ENCODE peak calls at places on chromosomes 13 and 19, in eight cellular contexts. X is BJ, A is BE2C, M is lower leg skin, I is IMR-90, R is AG04450, U is breast epithelium, B is A549. C is an unnamed sample.

GRCh38 chr13:25469179-25469545 is 97.4 kb downstream of the ATP8A2 start:
- DNase-seq in X (no peak), A (no peak), M (no peak), I (no peak), R (no peak), U (no peak), B (no peak), C (no peak)

GRCh38 chr19:46716013-46716671 is 772 bp downstream of the PRKD2 start:
- DNase-seq in X (no peak), A (no peak), M (no peak), I (no peak), R (no peak), U (no peak), B (peak; percentile 63), C (no peak)

GRCh38 chr19:28037186-28037585 is 1175.8 kb downstream of the UQCRFS1 start:
- DNase-seq in X (no peak), A (no peak), M (no peak), I (no peak), R (no peak), U (no peak), B (no peak), C (no peak)

GRCh38 chr19:14561249-14561648 is 10.6 kb downstream of the NDUFB7 start:
- DNase-seq in X (no peak), A (no peak), M (no peak), I (no peak), R (no peak), U (no peak), B (no peak), C (no peak)

GRCh38 chr13:32639502-32640105 is 53.4 kb downstream of the PDS5B start:
- DNase-seq in X (no peak), A (peak; percentile 54), M (no peak), I (peak; percentile 77), R (peak; percentile 24), U (no peak), B (peak; percentile 17), C (peak; percentile 14)

GRCh38 chr19:11066326-11066725 is 22.9 kb upstream of the LDLR start:
- DNase-seq in X (no peak), A (no peak), M (no peak), I (no peak), R (no peak), U (no peak), B (no peak), C (no peak)

GRCh38 chr19:31378404-31378803 is 29.2 kb upstream of the TSHZ3 start:
- DNase-seq in X (peak; percentile 90), A (peak; percentile 20), M (no peak), I (peak; percentile 95), R (peak; percentile 84), U (no peak), B (no peak), C (peak; percentile 84)

GRCh38 chr13:112764864-112765561 is 75.2 kb downstream of the ATP11A start:
- DNase-seq in X (no peak), A (no peak), M (no peak), I (no peak), R (no peak), U (no peak), B (no peak), C (no peak)

GRCh38 chr13:95552539-95553270 is at the start of gene CLDN10:
- DNase-seq in X (no peak), A (no peak), M (no peak), I (no peak), R (no peak), U (no peak), B (no peak), C (no peak)

GRCh38 chr13:32264407-32264806 is 50.8 kb downstream of the ZAR1L start:
- DNase-seq in X (no peak), A (no peak), M (peak; percentile 90), I (peak; percentile 55), R (no peak), U (no peak), B (no peak), C (no peak)

GRCh38 chr13:81874253-81874652 is 1533.3 kb upstream of the SPRY2 start:
- DNase-seq in X (no peak), A (no peak), M (no peak), I (no peak), R (no peak), U (no peak), B (no peak), C (no peak)

GRCh38 chr13:33110386-33110712 is 94.1 kb downstream of the KL start:
- DNase-seq in X (no peak), A (no peak), M (no peak), I (no peak), R (no peak), U (no peak), B (no peak), C (no peak)

GRCh38 chr13:26132756-26133155 is 80.9 kb upstream of the SHISA2 start:
- DNase-seq in X (no peak), A (no peak), M (no peak), I (peak; percentile 13), R (no peak), U (no peak), B (no peak), C (no peak)

GRCh38 chr19:40200352-40201099 is 9.3 kb downstream of the MAP3K10 start:
- DNase-seq in X (no peak), A (no peak), M (no peak), I (no peak), R (no peak), U (no peak), B (no peak), C (no peak)

GRCh38 chr19:39941151-39941550 is 6.7 kb upstream of the FCGBP start:
- DNase-seq in X (no peak), A (no peak), M (no peak), I (no peak), R (no peak), U (no peak), B (no peak), C (no peak)

GRCh38 chr19:53132231-53132991 is at the start of gene ZNF415:
- DNase-seq in X (peak; percentile 9), A (peak; percentile 58), M (peak; percentile 91), I (peak; percentile 67), R (peak; percentile 41), U (peak; percentile 82), B (no peak), C (peak; percentile 10)

GRCh38 chr13:70087247-70087646 is 20.4 kb upstream of the ATXN8OS start:
- DNase-seq in X (no peak), A (no peak), M (no peak), I (no peak), R (no peak), U (no peak), B (no peak), C (no peak)

GRCh38 chr13:20181180-20181579 is 11.6 kb downstream of the GJB2 start:
- DNase-seq in X (no peak), A (no peak), M (no peak), I (no peak), R (no peak), U (no peak), B (no peak), C (no peak)

GRCh38 chr19:12938536-12939291 is at the start of gene CALR:
- DNase-seq in X (no peak), A (peak; percentile 36), M (peak; percentile 91), I (no peak), R (no peak), U (no peak), B (no peak), C (no peak)

GRCh38 chr13:85693889-85694511 is 105.2 kb downstream of the SLITRK6 start:
- DNase-seq in X (no peak), A (peak; percentile 39), M (no peak), I (peak; percentile 44), R (no peak), U (no peak), B (peak; percentile 3), C (peak; percentile 42)

GRCh38 chr19:46435009-46435408 is 6.3 kb upstream of the PNMA8C start:
- DNase-seq in X (no peak), A (no peak), M (no peak), I (no peak), R (no peak), U (no peak), B (no peak), C (no peak)

GRCh38 chr19:33618884-33619283 is 2.9 kb upstream of the CHST8 start:
- DNase-seq in X (no peak), A (no peak), M (no peak), I (no peak), R (no peak), U (no peak), B (no peak), C (no peak)

GRCh38 chr19:8204961-8205360 is 4.2 kb upstream of the CERS4 start:
- DNase-seq in X (no peak), A (no peak), M (no peak), I (no peak), R (no peak), U (peak; percentile 83), B (no peak), C (no peak)

DNA sequence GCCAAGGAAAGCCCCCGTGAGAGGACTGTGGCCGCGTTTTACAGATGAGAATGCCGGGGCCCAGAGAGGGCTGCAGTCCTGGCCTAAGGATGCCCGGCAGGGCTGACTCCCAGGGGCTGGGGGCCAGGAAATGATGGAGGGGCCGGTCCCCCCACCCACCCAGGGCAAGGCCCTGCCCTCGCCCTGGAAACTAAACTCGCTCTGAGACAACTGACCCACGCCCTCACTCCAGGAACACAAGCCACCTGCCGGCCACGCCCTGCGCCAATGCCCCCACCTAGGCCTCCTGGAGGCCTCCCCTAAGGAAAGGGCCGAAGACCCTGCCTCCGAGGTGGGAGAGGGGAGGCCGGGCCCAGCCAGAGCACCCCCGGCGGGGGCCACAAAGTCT is 7.2 kb downstream of the ZBTB7A start:
- DNase-seq in X (no peak), A (no peak), M (no peak), I (no peak), R (no peak), U (no peak), B (no peak), C (no peak)
- H3K4me3 ChIP-seq in X (peak overlapping the region; percentile 4), A (no peak overlapping the region), M (no peak overlapping the region), I (no peak overlapping the region), R (no peak overlapping the region), U (peak overlapping the region; percentile 36), B (no peak overlapping the region), C (peak overlapping the region; percentile 33)

DNA sequence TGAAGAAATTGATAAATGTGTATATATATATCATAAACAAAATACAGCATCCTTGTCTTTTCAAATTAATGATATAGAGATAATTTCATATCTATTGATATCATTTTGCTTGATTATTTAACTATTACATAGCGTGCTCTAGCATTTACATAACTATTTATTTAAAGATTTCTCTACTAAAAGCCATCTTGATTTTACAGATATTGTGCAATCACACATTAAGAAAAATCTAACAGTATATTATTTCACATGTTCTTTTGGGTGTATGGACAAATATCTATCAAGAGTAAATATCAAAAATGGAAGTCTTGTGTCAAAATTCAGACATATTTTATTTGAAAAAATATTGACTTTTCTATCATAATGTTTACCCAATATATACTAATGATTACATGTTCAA is 966.8 kb downstream of the SLITRK5 start:
- DNase-seq in X (no peak), A (no peak), M (no peak), I (no peak), R (no peak), U (no peak), B (no peak), C (no peak)
- TF ChIP-seq CTCF in X (no peak), A (no peak), M (no peak), I (no peak), R (no peak), U (no peak), B (no peak), C (no peak)

GRCh38 chr13:108060111-108060510 is 155.2 kb downstream of the LIG4 start:
- DNase-seq in X (no peak), A (no peak), M (no peak), I (no peak), R (no peak), U (no peak), B (no peak), C (no peak)
- H3K4me3 ChIP-seq in X (no peak overlapping the region), A (no peak overlapping the region), M (no peak overlapping the region), I (no peak overlapping the region), R (no peak overlapping the region), U (no peak overlapping the region), B (no peak overlapping the region), C (no peak overlapping the region)

GRCh38 chr13:98992355-98992754 is 14.5 kb upstream of the DOCK9 start:
- DNase-seq in X (no peak), A (no peak), M (no peak), I (peak; percentile 19), R (no peak), U (no peak), B (no peak), C (no peak)
- TF ChIP-seq CTCF in X (no peak), A (no peak), M (no peak), I (no peak), R (no peak), U (no peak), B (no peak), C (no peak)